ENCODE peak calls at places on chromosomes 12 and 14, in nine cellular contexts. C, R, N, A, B, U, M, J and E are unnamed samples.

GRCh38 chr12:30458453-30458852 is 237.2 kb downstream of the IPO8 start:
- DNase-seq in A (no peak), B (no peak), J (no peak), N (no peak), M (no peak), R (no peak), C (no peak), U (no peak), E (no peak)

GRCh38 chr12:114799574-114800487 is 115.9 kb upstream of the TBX3 start:
- DNase-seq in A (no peak), C (peak), M (peak), R (peak), N (no peak), J (peak), U (no peak), B (peak), E (no peak)

GRCh38 chr14:102804858-102805257 is 27.6 kb downstream of the TRAF3 start:
- DNase-seq in B (no peak), M (no peak), N (no peak), C (no peak), R (no peak), U (no peak), J (no peak), A (no peak), E (no peak)

GRCh38 chr12:10331642-10332239 is 24.1 kb downstream of the KLRD1 start:
- DNase-seq in B (no peak), N (no peak), R (no peak), A (peak), J (no peak), C (peak), U (peak), M (peak), E (peak)

GRCh38 chr14:105492051-105492965 is 1.3 kb downstream of the TEDC1 start:
- DNase-seq in R (peak), M (no peak), N (peak), J (peak), B (peak), U (no peak), A (no peak), C (no peak), E (no peak)

GRCh38 chr12:42504049-42504448 is 85.5 kb downstream of the PRICKLE1 start:
- DNase-seq in J (no peak), R (no peak), N (no peak), B (no peak), M (peak), U (peak), A (no peak), C (no peak), E (no peak)

GRCh38 chr14:103547455-103547940 is 15.0 kb downstream of the BAG5 start:
- DNase-seq in N (no peak), M (no peak), U (no peak), R (no peak), A (no peak), B (no peak), C (no peak), J (peak), E (no peak)

GRCh38 chr14:38828183-38828877 is 274.7 kb downstream of the SEC23A start:
- DNase-seq in N (no peak), M (no peak), U (no peak), R (no peak), B (no peak), C (no peak), A (no peak), J (no peak), E (no peak)

GRCh38 chr12:29980304-29980703 is 196.6 kb upstream of the TMTC1 start:
- DNase-seq in N (no peak), M (no peak), J (no peak), A (no peak), U (no peak), R (no peak), C (no peak), B (no peak), E (no peak)

GRCh38 chr14:52442602-52443001 is 109.7 kb downstream of the TXNDC16 start:
- DNase-seq in A (no peak), M (no peak), J (no peak), C (no peak), B (no peak), R (no peak), N (no peak), U (no peak), E (no peak)

GRCh38 chr14:60220084-60220483 is 28.9 kb upstream of the PPM1A start:
- DNase-seq in N (no peak), B (no peak), A (no peak), R (no peak), U (no peak), J (no peak), M (no peak), C (no peak), E (no peak)

GRCh38 chr14:59267046-59267445 is 78.6 kb downstream of the DAAM1 start:
- DNase-seq in U (no peak), C (no peak), M (peak), J (no peak), N (no peak), A (no peak), R (no peak), B (no peak), E (no peak)

GRCh38 chr12:49705479-49706267 is 1.5 kb downstream of the FMNL3 start:
- DNase-seq in M (peak), J (peak), R (peak), A (no peak), C (peak), U (no peak), N (peak), B (peak), E (peak)

GRCh38 chr14:92726135-92726932 is 22.1 kb downstream of the LGMN start:
- DNase-seq in R (peak), B (peak), C (peak), J (peak), N (no peak), A (peak), U (peak), M (peak), E (no peak)

GRCh38 chr14:92500491-92500941 is 13.1 kb upstream of the RIN3 start:
- DNase-seq in A (no peak), B (peak), N (no peak), J (no peak), C (no peak), U (no peak), R (no peak), M (no peak), E (no peak)

GRCh38 chr12:48936379-48936979 is 11.2 kb upstream of the FKBP11 start:
- DNase-seq in M (peak), N (peak), J (peak), C (peak), A (no peak), U (peak), B (peak), R (peak), E (peak)

GRCh38 chr14:98548071-98548686 is 723.8 kb downstream of the BCL11B start:
- DNase-seq in J (no peak), M (no peak), A (no peak), U (no peak), C (no peak), N (no peak), R (no peak), B (no peak), E (no peak)

GRCh38 chr14:63770187-63770807 is 42.4 kb upstream of the SGPP1 start:
- DNase-seq in U (peak), J (no peak), A (peak), R (no peak), B (peak), C (peak), M (peak), N (no peak), E (no peak)

GRCh38 chr12:57760347-57760982 is 5.6 kb downstream of the MARCHF9 start:
- DNase-seq in N (no peak), R (no peak), U (no peak), J (no peak), M (no peak), A (no peak), C (no peak), B (no peak), E (no peak)

GRCh38 chr14:81416233-81416927 is 16.3 kb upstream of the STON2 start:
- DNase-seq in C (no peak), A (no peak), R (no peak), B (no peak), U (no peak), N (no peak), M (no peak), J (no peak), E (no peak)

GRCh38 chr12:24839268-24839791 is 109.6 kb downstream of the BCAT1 start:
- DNase-seq in R (no peak), C (peak), U (no peak), N (no peak), J (no peak), M (no peak), B (no peak), A (no peak), E (no peak)

GRCh38 chr12:48423200-48423599 is 49.2 kb upstream of the ANP32D start:
- DNase-seq in J (no peak), A (no peak), R (no peak), B (no peak), U (no peak), M (no peak), C (no peak), N (no peak), E (no peak)

GRCh38 chr14:20583908-20584307 is 3.9 kb downstream of the RNASE11 start:
- DNase-seq in B (no peak), J (no peak), U (no peak), C (no peak), M (no peak), R (no peak), N (no peak), A (no peak), E (no peak)

GRCh38 chr14:55957950-55958349 is 160.3 kb upstream of the PELI2 start:
- DNase-seq in B (no peak), U (no peak), C (no peak), M (no peak), J (no peak), N (no peak), A (no peak), R (no peak), E (no peak)

GRCh38 chr12:116838395-116838794 is 42.8 kb downstream of the HRK start:
- DNase-seq in C (no peak), R (no peak), J (no peak), A (no peak), U (no peak), N (no peak), B (no peak), M (no peak), E (no peak)

GRCh38 chr12:95083938-95084337 is 10.5 kb upstream of the NR2C1 start:
- DNase-seq in J (no peak), C (peak), N (no peak), M (peak), A (no peak), B (no peak), U (no peak), R (no peak), E (no peak)

GRCh38 chr12:111363578-111363977 is 5.3 kb downstream of the PHETA1 start:
- DNase-seq in C (peak), R (no peak), A (no peak), U (no peak), B (no peak), M (peak), N (no peak), J (no peak), E (no peak)

GRCh38 chr14:20855652-20856291 is 35.4 kb upstream of the RNASE3 start:
- DNase-seq in A (no peak), J (peak), C (peak), U (peak), N (peak), M (peak), B (peak), R (peak), E (no peak)

GRCh38 chr12:10621278-10621677 is 7.9 kb upstream of the MAGOHB start:
- DNase-seq in C (no peak), B (no peak), R (no peak), N (no peak), U (no peak), M (no peak), A (no peak), J (no peak), E (no peak)

GRCh38 chr12:93823616-93824410 is 146.6 kb downstream of the CRADD start:
- DNase-seq in J (no peak), R (no peak), U (no peak), N (no peak), B (no peak), M (no peak), C (no peak), A (no peak), E (no peak)

GRCh38 chr12:79329933-79330332 is 360.8 kb downstream of the PAWR start:
- DNase-seq in R (no peak), C (peak), N (no peak), J (no peak), A (no peak), M (peak), B (no peak), U (no peak), E (no peak)

GRCh38 chr14:69259531-69260245 is at the start of gene GALNT16:
- DNase-seq in M (peak), R (peak), A (no peak), C (no peak), B (no peak), N (peak), U (peak), J (peak), E (peak)
- TF ChIP-seq CTCF in M (peak), R (no peak), A (no peak), C (peak), B (no peak), N (peak), U (no peak), J (peak), E (no peak)

GRCh38 chr14:75577724-75578098 is 709 bp upstream of the FLVCR2 start:
- DNase-seq in M (peak), C (peak), B (peak), A (peak), J (peak), U (peak), N (peak), R (peak), E (peak)

GRCh38 chr14:75578099-75578785 is at the start of gene FLVCR2:
- DNase-seq in J (peak), U (peak), C (peak), A (no peak), B (peak), R (peak), N (peak), M (peak), E (peak)

GRCh38 chr14:75577090-75577489 is 1.3 kb upstream of the FLVCR2 start:
- DNase-seq in J (no peak), A (no peak), M (no peak), R (no peak), N (no peak), B (no peak), C (no peak), U (no peak), E (no peak)

GRCh38 chr14:75579882-75580281 is 1.5 kb downstream of the FLVCR2 start:
- DNase-seq in B (peak), J (no peak), N (no peak), M (no peak), R (no peak), U (no peak), C (no peak), A (no peak), E (no peak)

GRCh38 chr14:75578786-75579781 is 664 bp downstream of the FLVCR2 start:
- DNase-seq in C (peak), N (no peak), B (peak), R (peak), A (no peak), U (peak), J (peak), M (peak), E (no peak)
- TF ChIP-seq CTCF in C (no peak), N (no peak), B (no peak), R (no peak), A (peak), U (no peak), J (peak), M (peak), E (no peak)

GRCh38 chr12:121009744-121010143 is 6.5 kb downstream of the C12orf43 start:
- DNase-seq in U (peak), B (peak), M (peak), A (no peak), C (peak), R (peak), N (no peak), J (no peak), E (no peak)
- TF ChIP-seq CTCF in U (peak), B (peak), M (peak), A (peak), C (peak), R (no peak), N (peak), J (no peak), E (peak)

GRCh38 chr12:124270671-124271070 is 24.2 kb upstream of the RFLNA start:
- DNase-seq in B (no peak), R (no peak), U (no peak), N (no peak), M (no peak), J (no peak), A (no peak), C (no peak), E (no peak)

GRCh38 chr12:124276337-124276736 is 18.6 kb upstream of the RFLNA start:
- DNase-seq in A (no peak), C (no peak), B (no peak), J (no peak), N (no peak), R (no peak), U (no peak), M (no peak), E (no peak)

GRCh38 chr12:124278389-124279101 is 16.3 kb upstream of the RFLNA start:
- DNase-seq in U (no peak), A (no peak), C (no peak), N (peak), R (no peak), J (no peak), M (no peak), B (no peak), E (no peak)

GRCh38 chr12:124277394-124278222 is 17.3 kb upstream of the RFLNA start:
- DNase-seq in J (no peak), U (no peak), B (no peak), A (no peak), M (no peak), N (no peak), C (no peak), R (peak), E (no peak)

GRCh38 chr12:124273630-124274029 is 21.3 kb upstream of the RFLNA start:
- DNase-seq in B (no peak), U (peak), M (peak), C (peak), R (no peak), J (no peak), A (no peak), N (no peak), E (no peak)
- TF ChIP-seq CTCF in B (no peak), U (no peak), M (no peak), C (peak), R (no peak), J (no peak), A (no peak), N (no peak), E (no peak)

DNA sequence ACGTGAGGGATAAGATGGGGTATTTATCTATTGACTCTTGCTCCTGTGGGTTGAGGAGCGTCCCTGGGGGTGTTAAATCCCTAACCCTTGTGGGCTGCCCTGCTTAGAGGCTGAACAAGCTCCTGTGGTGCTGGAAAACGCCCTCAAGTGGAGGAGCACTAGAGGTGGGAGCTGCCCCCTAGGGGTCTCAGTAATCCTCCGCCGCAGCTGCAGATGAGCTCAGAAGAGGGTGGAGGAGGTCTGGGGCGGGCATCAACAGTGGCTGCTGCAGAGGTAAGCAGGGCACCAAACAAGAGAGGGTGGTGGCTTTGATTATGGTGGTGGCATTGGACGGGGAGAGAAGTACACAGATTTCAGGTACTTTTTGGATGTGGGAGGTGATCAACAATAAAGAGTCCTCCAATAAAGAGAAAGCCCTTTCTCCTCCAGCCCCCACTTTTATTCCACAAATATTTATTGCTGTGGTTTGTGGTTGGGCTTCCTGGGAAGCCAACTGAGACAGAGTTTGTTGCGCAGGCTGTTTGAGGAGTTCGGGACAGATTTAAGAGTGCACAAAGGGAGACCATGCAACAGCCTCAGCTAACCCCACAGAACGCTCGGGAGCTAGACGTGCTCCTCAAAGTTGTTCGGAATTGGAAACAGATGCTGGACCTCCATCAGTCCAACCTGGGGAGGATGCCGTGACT is 179.9 kb downstream of the ADCK1 start:
- DNase-seq in J (no peak), A (no peak), B (no peak), M (no peak), R (no peak), U (no peak), C (peak), N (no peak), E (no peak)
- TF ChIP-seq CTCF in J (no peak), A (no peak), B (no peak), M (no peak), R (no peak), U (no peak), C (no peak), N (peak), E (peak)

DNA sequence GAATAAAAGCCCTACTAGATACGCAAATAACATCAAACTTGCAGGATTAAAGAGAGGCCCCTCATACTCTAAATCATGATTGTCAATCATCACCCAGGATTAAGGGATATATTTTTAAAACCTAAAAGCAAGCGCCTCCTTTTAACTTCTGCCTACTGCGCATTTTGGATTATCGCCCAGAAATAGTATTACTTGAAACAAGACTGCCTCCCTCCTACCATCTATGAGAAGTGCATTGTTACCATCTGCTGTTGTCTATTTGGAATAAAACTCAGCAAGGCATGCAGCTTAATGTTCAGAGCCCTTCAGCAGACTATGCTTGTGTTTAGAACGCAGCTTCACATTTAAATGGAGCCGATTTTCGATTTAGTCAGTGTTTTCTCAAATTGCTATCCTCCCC is 79.6 kb downstream of the EXOC5 start:
- DNase-seq in C (peak), B (no peak), U (no peak), N (no peak), J (no peak), R (no peak), A (no peak), M (peak), E (peak)
- TF ChIP-seq CTCF in C (peak), B (no peak), U (no peak), N (peak), J (peak), R (no peak), A (peak), M (peak), E (peak)

GRCh38 chr12:102543494-102543893 is 63.1 kb upstream of the IGF1 start:
- DNase-seq in U (no peak), B (no peak), R (no peak), J (no peak), C (peak), A (no peak), M (peak), N (no peak), E (no peak)
- TF ChIP-seq CTCF in U (no peak), B (peak), R (no peak), J (peak), C (peak), A (no peak), M (no peak), N (no peak), E (peak)